ENCODE peak calls at places on chromosomes 4 and X, in seven cellular contexts. One of them, this sample, is unnamed.

GRCh38 chr4:51906167-51906647 is 63.3 kb downstream of the DCUN1D4 start:
- DNase-seq in fibroblast of lung: peak; percentile 49
- DNase-seq in A549: no peak
- DNase-seq in activated CD4-positive, CD25-positive, alpha-beta regulatory T cell treated with anti-CD3 and anti-CD28 coated beads, Interleukin-2, amount 50 U/mL, for 16 hours: no peak
- DNase-seq in C1 segment of cervical spinal cord: no peak
- DNase-seq in IMR-90: peak; percentile 47
- DNase-seq in activated CD4-positive, alpha-beta T cell treated with anti-CD3 and anti-CD28 coated beads, Interleukin-2, amount 10 ng/mL, durations not matched to agents 7 days and 5 days: no peak
- DNase-seq in this sample: peak; percentile 6

GRCh38 chr4:128107766-128108165 is 46.7 kb downstream of the LARP1B start:
- DNase-seq in A549: no peak
- DNase-seq in activated CD4-positive, CD25-positive, alpha-beta regulatory T cell treated with anti-CD3 and anti-CD28 coated beads, Interleukin-2, amount 50 U/mL, for 16 hours: no peak
- DNase-seq in activated CD4-positive, alpha-beta T cell treated with anti-CD3 and anti-CD28 coated beads, Interleukin-2, amount 10 ng/mL, durations not matched to agents 7 days and 5 days: no peak
- DNase-seq in IMR-90: peak; percentile 83
- DNase-seq in C1 segment of cervical spinal cord: no peak
- DNase-seq in fibroblast of lung: peak; percentile 92
- DNase-seq in this sample: peak; percentile 29

GRCh38 chrX:112941209-112941788 is 100.7 kb upstream of the AMOT start:
- DNase-seq in fibroblast of lung: no peak
- DNase-seq in A549: no peak
- DNase-seq in IMR-90: peak; percentile 1
- DNase-seq in activated CD4-positive, alpha-beta T cell treated with anti-CD3 and anti-CD28 coated beads, Interleukin-2, amount 10 ng/mL, durations not matched to agents 7 days and 5 days: no peak
- DNase-seq in activated CD4-positive, CD25-positive, alpha-beta regulatory T cell treated with anti-CD3 and anti-CD28 coated beads, Interleukin-2, amount 50 U/mL, for 16 hours: no peak
- DNase-seq in C1 segment of cervical spinal cord: no peak
- DNase-seq in this sample: no peak

GRCh38 chrX:137930562-137930961 is 364.6 kb downstream of the ZIC3 start:
- DNase-seq in fibroblast of lung: no peak
- DNase-seq in C1 segment of cervical spinal cord: no peak
- DNase-seq in activated CD4-positive, alpha-beta T cell treated with anti-CD3 and anti-CD28 coated beads, Interleukin-2, amount 10 ng/mL, durations not matched to agents 7 days and 5 days: no peak
- DNase-seq in A549: no peak
- DNase-seq in IMR-90: no peak
- DNase-seq in activated CD4-positive, CD25-positive, alpha-beta regulatory T cell treated with anti-CD3 and anti-CD28 coated beads, Interleukin-2, amount 50 U/mL, for 16 hours: no peak
- DNase-seq in this sample: no peak

GRCh38 chr4:23458061-23458460 is 431.8 kb downstream of the PPARGC1A start:
- DNase-seq in activated CD4-positive, CD25-positive, alpha-beta regulatory T cell treated with anti-CD3 and anti-CD28 coated beads, Interleukin-2, amount 50 U/mL, for 16 hours: no peak
- DNase-seq in C1 segment of cervical spinal cord: no peak
- DNase-seq in A549: no peak
- DNase-seq in IMR-90: no peak
- DNase-seq in fibroblast of lung: no peak
- DNase-seq in activated CD4-positive, alpha-beta T cell treated with anti-CD3 and anti-CD28 coated beads, Interleukin-2, amount 10 ng/mL, durations not matched to agents 7 days and 5 days: no peak
- DNase-seq in this sample: no peak

GRCh38 chr4:128565565-128566186 is 243.8 kb upstream of the JADE1 start:
- DNase-seq in C1 segment of cervical spinal cord: no peak
- DNase-seq in IMR-90: no peak
- DNase-seq in activated CD4-positive, CD25-positive, alpha-beta regulatory T cell treated with anti-CD3 and anti-CD28 coated beads, Interleukin-2, amount 50 U/mL, for 16 hours: no peak
- DNase-seq in activated CD4-positive, alpha-beta T cell treated with anti-CD3 and anti-CD28 coated beads, Interleukin-2, amount 10 ng/mL, durations not matched to agents 7 days and 5 days: peak; percentile 9
- DNase-seq in A549: no peak
- DNase-seq in fibroblast of lung: no peak
- DNase-seq in this sample: peak; percentile 47

GRCh38 chrX:97692575-97692974 is 808.9 kb downstream of the RPA4 start:
- DNase-seq in fibroblast of lung: no peak
- DNase-seq in A549: no peak
- DNase-seq in activated CD4-positive, alpha-beta T cell treated with anti-CD3 and anti-CD28 coated beads, Interleukin-2, amount 10 ng/mL, durations not matched to agents 7 days and 5 days: no peak
- DNase-seq in C1 segment of cervical spinal cord: no peak
- DNase-seq in activated CD4-positive, CD25-positive, alpha-beta regulatory T cell treated with anti-CD3 and anti-CD28 coated beads, Interleukin-2, amount 50 U/mL, for 16 hours: no peak
- DNase-seq in IMR-90: no peak
- DNase-seq in this sample: no peak

GRCh38 chrX:20320461-20321159 is 53.9 kb upstream of the RPS6KA3 start:
- DNase-seq in C1 segment of cervical spinal cord: peak; percentile 11
- DNase-seq in fibroblast of lung: no peak
- DNase-seq in activated CD4-positive, CD25-positive, alpha-beta regulatory T cell treated with anti-CD3 and anti-CD28 coated beads, Interleukin-2, amount 50 U/mL, for 16 hours: no peak
- DNase-seq in activated CD4-positive, alpha-beta T cell treated with anti-CD3 and anti-CD28 coated beads, Interleukin-2, amount 10 ng/mL, durations not matched to agents 7 days and 5 days: peak; percentile 26
- DNase-seq in IMR-90: no peak
- DNase-seq in A549: no peak
- DNase-seq in this sample: no peak

GRCh38 chr4:86918539-86919072 is 16.2 kb upstream of the AFF1 start:
- DNase-seq in fibroblast of lung: peak; percentile 73
- DNase-seq in A549: no peak
- DNase-seq in activated CD4-positive, alpha-beta T cell treated with anti-CD3 and anti-CD28 coated beads, Interleukin-2, amount 10 ng/mL, durations not matched to agents 7 days and 5 days: no peak
- DNase-seq in activated CD4-positive, CD25-positive, alpha-beta regulatory T cell treated with anti-CD3 and anti-CD28 coated beads, Interleukin-2, amount 50 U/mL, for 16 hours: no peak
- DNase-seq in C1 segment of cervical spinal cord: no peak
- DNase-seq in IMR-90: peak; percentile 86
- DNase-seq in this sample: peak; percentile 88

GRCh38 chr4:163269156-163269555 is 63.2 kb downstream of the NPY1R start:
- DNase-seq in IMR-90: no peak
- DNase-seq in fibroblast of lung: no peak
- DNase-seq in activated CD4-positive, alpha-beta T cell treated with anti-CD3 and anti-CD28 coated beads, Interleukin-2, amount 10 ng/mL, durations not matched to agents 7 days and 5 days: no peak
- DNase-seq in C1 segment of cervical spinal cord: no peak
- DNase-seq in A549: no peak
- DNase-seq in activated CD4-positive, CD25-positive, alpha-beta regulatory T cell treated with anti-CD3 and anti-CD28 coated beads, Interleukin-2, amount 50 U/mL, for 16 hours: no peak
- DNase-seq in this sample: peak; percentile 51

GRCh38 chr4:108758498-108758897 is 4.4 kb downstream of the ETNPPL start:
- DNase-seq in activated CD4-positive, alpha-beta T cell treated with anti-CD3 and anti-CD28 coated beads, Interleukin-2, amount 10 ng/mL, durations not matched to agents 7 days and 5 days: no peak
- DNase-seq in IMR-90: no peak
- DNase-seq in fibroblast of lung: no peak
- DNase-seq in C1 segment of cervical spinal cord: no peak
- DNase-seq in activated CD4-positive, CD25-positive, alpha-beta regulatory T cell treated with anti-CD3 and anti-CD28 coated beads, Interleukin-2, amount 50 U/mL, for 16 hours: no peak
- DNase-seq in A549: no peak
- DNase-seq in this sample: no peak

GRCh38 chr4:53497446-53498069 is 93.7 kb downstream of the LNX1 start:
- DNase-seq in activated CD4-positive, alpha-beta T cell treated with anti-CD3 and anti-CD28 coated beads, Interleukin-2, amount 10 ng/mL, durations not matched to agents 7 days and 5 days: no peak
- DNase-seq in A549: no peak
- DNase-seq in activated CD4-positive, CD25-positive, alpha-beta regulatory T cell treated with anti-CD3 and anti-CD28 coated beads, Interleukin-2, amount 50 U/mL, for 16 hours: no peak
- DNase-seq in fibroblast of lung: peak; percentile 63
- DNase-seq in C1 segment of cervical spinal cord: no peak
- DNase-seq in IMR-90: peak; percentile 59
- DNase-seq in this sample: peak; percentile 53